ENCODE peak calls at places on chromosomes 2 and 18, in eight cellular contexts. G, D, W, V, K, M, Q and E are unnamed samples.

GRCh38 chr18:68803371-68803770 is 5.5 kb downstream of the CCDC102B start:
- DNase-seq in G (no peak), D (no peak), W (no peak), V (peak; percentile 93), K (peak; percentile 96), M (peak; percentile 60), Q (peak; percentile 94), E (no peak)

GRCh38 chr18:47150824-47151366 is 595 bp upstream of the HDHD2 start:
- DNase-seq in G (peak; percentile 1), D (peak; percentile 34), W (peak; percentile 37), V (no peak), K (no peak), M (no peak), Q (no peak), E (no peak)

GRCh38 chr2:54880428-54880827 is 157.0 kb downstream of the EML6 start:
- DNase-seq in G (no peak), D (no peak), W (no peak), V (no peak), K (no peak), M (no peak), Q (no peak), E (no peak)

GRCh38 chr2:224915126-224915525 is 127.1 kb downstream of the DOCK10 start:
- DNase-seq in G (no peak), D (no peak), W (no peak), V (no peak), K (no peak), M (no peak), Q (no peak), E (no peak)

GRCh38 chr2:176392125-176392704 is 123.0 kb downstream of the MTX2 start:
- DNase-seq in G (no peak), D (no peak), W (no peak), V (no peak), K (peak; percentile 20), M (peak; percentile 49), Q (no peak), E (no peak)

GRCh38 chr2:174442546-174443510 is 44.0 kb downstream of the GPR155 start:
- DNase-seq in G (peak; percentile 89), D (no peak), W (no peak), V (peak; percentile 85), K (peak; percentile 87), M (peak; percentile 33), Q (peak; percentile 77), E (no peak)

GRCh38 chr2:85779641-85780315 is 26.0 kb downstream of the ATOH8 start:
- DNase-seq in G (no peak), D (no peak), W (no peak), V (no peak), K (peak; percentile 39), M (no peak), Q (peak; percentile 53), E (no peak)

GRCh38 chr18:74631242-74632087 is 33.8 kb downstream of the ZNF407 start:
- DNase-seq in G (no peak), D (no peak), W (no peak), V (peak; percentile 84), K (peak; percentile 69), M (no peak), Q (peak; percentile 46), E (no peak)

GRCh38 chr2:205293559-205293958 is 388.7 kb upstream of the NRP2 start:
- DNase-seq in G (no peak), D (no peak), W (no peak), V (no peak), K (no peak), M (no peak), Q (no peak), E (no peak)

GRCh38 chr2:39902103-39902502 is 123.0 kb upstream of the THUMPD2 start:
- DNase-seq in G (peak; percentile 45), D (no peak), W (no peak), V (peak; percentile 32), K (peak; percentile 50), M (no peak), Q (peak; percentile 2), E (no peak)

GRCh38 chr2:24122356-24123211 is 550 bp downstream of the PFN4 start:
- DNase-seq in G (no peak), D (no peak), W (no peak), V (peak; percentile 10), K (no peak), M (no peak), Q (no peak), E (no peak)

GRCh38 chr2:46847185-46847710 is 68.4 kb downstream of the MCFD2 start:
- DNase-seq in G (peak; percentile 95), D (peak; percentile 93), W (no peak), V (peak; percentile 98), K (peak; percentile 97), M (peak; percentile 74), Q (peak; percentile 94), E (peak; percentile 34)

GRCh38 chr2:224819075-224819474 is 102.9 kb upstream of the CCDC195 start:
- DNase-seq in G (peak; percentile 28), D (no peak), W (no peak), V (no peak), K (no peak), M (no peak), Q (no peak), E (no peak)

GRCh38 chr2:9488583-9489547 is 14.5 kb downstream of the IAH1 start:
- DNase-seq in G (no peak), D (no peak), W (no peak), V (no peak), K (peak; percentile 35), M (no peak), Q (no peak), E (no peak)

GRCh38 chr2:238966274-238966937 is 118.5 kb downstream of the TWIST2 start:
- DNase-seq in G (no peak), D (no peak), W (no peak), V (no peak), K (no peak), M (no peak), Q (no peak), E (no peak)